ENCODE peak calls at places on chromosomes 6 and 20, in six cellular contexts. Q, I, R, B, X and P are unnamed samples.

GRCh38 chr20:856361-856775 is 22.9 kb downstream of the FAM110A start:
- DNase-seq in Q (peak), I (no peak), R (peak), B (no peak), X (no peak), P (peak)

GRCh38 chr6:16764188-16764950 is 3.1 kb upstream of the ATXN1 start:
- DNase-seq in Q (no peak), I (no peak), R (peak), B (peak), X (no peak), P (no peak)

GRCh38 chr6:144778773-144779531 is 493.8 kb downstream of the UTRN start:
- DNase-seq in Q (no peak), I (no peak), R (no peak), B (peak), X (no peak), P (no peak)

GRCh38 chr6:167712332-167713087 is 114.2 kb upstream of the AFDN start:
- DNase-seq in Q (no peak), I (no peak), R (no peak), B (no peak), X (no peak), P (no peak)

GRCh38 chr6:2008383-2008976 is 236.9 kb downstream of the GMDS start:
- DNase-seq in Q (no peak), I (no peak), R (no peak), B (no peak), X (no peak), P (no peak)

GRCh38 chr6:29847871-29848630 is 20.4 kb downstream of the HLA-G start:
- DNase-seq in Q (peak), I (peak), R (peak), B (peak), X (peak), P (peak)

GRCh38 chr6:108690326-108691000 is 129.7 kb downstream of the FOXO3 start:
- DNase-seq in Q (no peak), I (no peak), R (peak), B (no peak), X (no peak), P (no peak)

GRCh38 chr6:154343473-154344308 is 12.9 kb downstream of the IPCEF1 start:
- DNase-seq in Q (no peak), I (no peak), R (peak), B (no peak), X (peak), P (peak)

GRCh38 chr6:53474010-53474409 is 70.9 kb downstream of the GCLC start:
- DNase-seq in Q (no peak), I (no peak), R (no peak), B (no peak), X (no peak), P (no peak)

GRCh38 chr20:32315885-32316284 is 38.4 kb downstream of the KIF3B start:
- DNase-seq in Q (no peak), I (no peak), R (no peak), B (no peak), X (no peak), P (no peak)

GRCh38 chr6:3500262-3501001 is 43.6 kb upstream of the SLC22A23 start:
- DNase-seq in Q (no peak), I (no peak), R (no peak), B (no peak), X (no peak), P (no peak)

GRCh38 chr6:12875061-12875460 is 158.5 kb downstream of the PHACTR1 start:
- DNase-seq in Q (no peak), I (no peak), R (peak), B (no peak), X (no peak), P (no peak)

GRCh38 chr6:12957321-12958051 is 240.9 kb downstream of the PHACTR1 start:
- DNase-seq in Q (peak), I (peak), R (peak), B (no peak), X (no peak), P (peak)

GRCh38 chr20:46621492-46621891 is 29.8 kb downstream of the SLC13A3 start:
- DNase-seq in Q (no peak), I (no peak), R (peak), B (no peak), X (no peak), P (no peak)

GRCh38 chr6:105449756-105450390 is 47.0 kb upstream of the PREP start:
- DNase-seq in Q (no peak), I (no peak), R (no peak), B (no peak), X (no peak), P (no peak)

GRCh38 chr20:4681441-4681840 is 40.3 kb upstream of the PRND start:
- DNase-seq in Q (no peak), I (no peak), R (no peak), B (no peak), X (no peak), P (no peak)

GRCh38 chr6:165661416-165662001 is 1.5 kb downstream of the PDE10A start:
- DNase-seq in Q (no peak), I (peak), R (peak), B (peak), X (no peak), P (no peak)

GRCh38 chr20:51958636-51959542 is 156.6 kb upstream of the SALL4 start:
- DNase-seq in Q (no peak), I (no peak), R (peak), B (no peak), X (no peak), P (no peak)

GRCh38 chr6:143901885-143902708 is 37.8 kb downstream of the ZC2HC1B start:
- DNase-seq in Q (no peak), I (no peak), R (peak), B (peak), X (no peak), P (no peak)

GRCh38 chr6:170456334-170456733 is 96.8 kb downstream of the PSMB1 start:
- DNase-seq in Q (no peak), I (no peak), R (no peak), B (no peak), X (no peak), P (peak)

GRCh38 chr6:158142789-158143188 is 25.3 kb downstream of the SERAC1 start:
- DNase-seq in Q (no peak), I (no peak), R (peak), B (no peak), X (no peak), P (no peak)

GRCh38 chr6:37276916-37277509 is 19.1 kb upstream of the TMEM217 start:
- DNase-seq in Q (no peak), I (no peak), R (no peak), B (no peak), X (no peak), P (no peak)

GRCh38 chr6:75347797-75348610 is 63.4 kb upstream of the TMEM30A start:
- DNase-seq in Q (no peak), I (no peak), R (no peak), B (no peak), X (no peak), P (no peak)

GRCh38 chr20:12535316-12535715 is 473.5 kb upstream of the SPTLC3 start:
- DNase-seq in Q (no peak), I (no peak), R (no peak), B (no peak), X (no peak), P (no peak)

GRCh38 chr20:64041040-64041780 is 5.2 kb downstream of the C20orf204 start:
- DNase-seq in Q (no peak), I (no peak), R (no peak), B (no peak), X (no peak), P (no peak)

GRCh38 chr6:43978473-43979360 is 148.5 kb downstream of the MRPL14 start:
- DNase-seq in Q (no peak), I (no peak), R (peak), B (no peak), X (no peak), P (no peak)

GRCh38 chr6:85460951-85461805 is 11.3 kb downstream of the NT5E start:
- DNase-seq in Q (no peak), I (no peak), R (peak), B (peak), X (no peak), P (no peak)

GRCh38 chr20:64161595-64162238 is 2.5 kb upstream of the MYT1 start:
- DNase-seq in Q (no peak), I (peak), R (peak), B (peak), X (peak), P (no peak)

GRCh38 chr6:22145823-22146379 is 150.9 kb downstream of the PRL start:
- DNase-seq in Q (no peak), I (peak), R (peak), B (no peak), X (peak), P (no peak)

GRCh38 chr6:145086197-145086596 is 649.1 kb downstream of the EPM2A start:
- DNase-seq in Q (no peak), I (no peak), R (peak), B (no peak), X (no peak), P (no peak)

GRCh38 chr6:150229775-150230561 is 87.1 kb downstream of the PPP1R14C start:
- DNase-seq in Q (no peak), I (no peak), R (no peak), B (no peak), X (no peak), P (no peak)

GRCh38 chr6:165671222-165671715 is 8.2 kb upstream of the PDE10A start:
- DNase-seq in Q (no peak), I (no peak), R (no peak), B (no peak), X (no peak), P (no peak)

GRCh38 chr6:107784669-107785068 is 39.4 kb downstream of the SCML4 start:
- DNase-seq in Q (no peak), I (no peak), R (peak), B (no peak), X (no peak), P (no peak)

GRCh38 chr20:61679473-61679872 is 386.2 kb downstream of the TAF4 start:
- DNase-seq in Q (no peak), I (no peak), R (no peak), B (no peak), X (no peak), P (no peak)

GRCh38 chr20:49562341-49563014 is 5.5 kb downstream of the PTGIS start:
- DNase-seq in Q (no peak), I (peak), R (peak), B (no peak), X (no peak), P (no peak)

GRCh38 chr20:62858059-62858458 is 3.6 kb downstream of the TCFL5 start:
- DNase-seq in Q (no peak), I (no peak), R (no peak), B (no peak), X (no peak), P (no peak)